ENCODE peak calls at places on chromosomes 1 and 21, in four cellular contexts. One of them, this sample, is unnamed.

GRCh38 chr21:31222142-31222541 is 121.9 kb downstream of the TIAM1 start:
- DNase-seq in ovary: no peak
- DNase-seq in GM23338: no peak
- DNase-seq in NT2/D1: no peak
- DNase-seq in this sample: no peak

GRCh38 chr1:229094476-229095311 is 176.2 kb upstream of the RAB4A start:
- DNase-seq in GM23338: no peak
- DNase-seq in ovary: no peak
- DNase-seq in NT2/D1: no peak
- DNase-seq in this sample: peak; percentile 97

GRCh38 chr1:21302747-21303715 is 12.8 kb upstream of the ECE1 start:
- DNase-seq in NT2/D1: no peak
- DNase-seq in GM23338: no peak
- DNase-seq in ovary: no peak
- DNase-seq in this sample: no peak

GRCh38 chr1:87684194-87684593 is 355.5 kb downstream of the LMO4 start:
- DNase-seq in NT2/D1: no peak
- DNase-seq in ovary: no peak
- DNase-seq in GM23338: peak; percentile 31
- DNase-seq in this sample: no peak

GRCh38 chr1:214475331-214475730 is 76.1 kb downstream of the PTPN14 start:
- DNase-seq in NT2/D1: no peak
- DNase-seq in ovary: no peak
- DNase-seq in GM23338: no peak
- DNase-seq in this sample: no peak

GRCh38 chr1:222592171-222592570 is 2.4 kb upstream of the TAF1A start:
- DNase-seq in GM23338: no peak
- DNase-seq in ovary: no peak
- DNase-seq in NT2/D1: no peak
- DNase-seq in this sample: no peak

GRCh38 chr1:119012383-119012782 is 24.2 kb upstream of the TBX15 start:
- DNase-seq in GM23338: no peak
- DNase-seq in NT2/D1: no peak
- DNase-seq in ovary: no peak
- DNase-seq in this sample: no peak

GRCh38 chr1:63322248-63322943 is at the start of gene FOXD3:
- DNase-seq in GM23338: peak; percentile 95
- DNase-seq in ovary: peak; percentile 52
- DNase-seq in NT2/D1: peak; percentile 93
- DNase-seq in this sample: peak; percentile 59

GRCh38 chr21:25330266-25330665 is 277.0 kb downstream of the MRPL39 start:
- DNase-seq in ovary: no peak
- DNase-seq in GM23338: no peak
- DNase-seq in NT2/D1: no peak
- DNase-seq in this sample: no peak

GRCh38 chr1:24925082-24925779 is 4.8 kb downstream of the RUNX3 start:
- DNase-seq in ovary: no peak
- DNase-seq in NT2/D1: no peak
- DNase-seq in GM23338: no peak
- DNase-seq in this sample: no peak

GRCh38 chr1:245648749-245649517 is 494.1 kb downstream of the KIF26B start:
- DNase-seq in GM23338: peak; percentile 43
- DNase-seq in NT2/D1: peak; percentile 20
- DNase-seq in ovary: no peak
- DNase-seq in this sample: no peak

GRCh38 chr1:115748396-115749130 is 20.0 kb downstream of the CASQ2 start:
- DNase-seq in NT2/D1: no peak
- DNase-seq in GM23338: no peak
- DNase-seq in ovary: no peak
- DNase-seq in this sample: peak; percentile 59

GRCh38 chr1:65429806-65430205 is 9.3 kb downstream of the LEPR start:
- DNase-seq in ovary: peak; percentile 20
- DNase-seq in NT2/D1: no peak
- DNase-seq in GM23338: no peak
- DNase-seq in this sample: peak; percentile 79

GRCh38 chr1:28437924-28438699 is 67.7 kb upstream of the RCC1 start:
- DNase-seq in NT2/D1: peak; percentile 48
- DNase-seq in GM23338: peak; percentile 58
- DNase-seq in ovary: peak; percentile 41
- DNase-seq in this sample: peak; percentile 95

GRCh38 chr1:60891315-60891714 is 191.0 kb upstream of the NFIA start:
- DNase-seq in ovary: no peak
- DNase-seq in NT2/D1: no peak
- DNase-seq in GM23338: no peak
- DNase-seq in this sample: no peak

GRCh38 chr1:112956503-112957132 is 622 bp upstream of the SLC16A1 start:
- DNase-seq in ovary: no peak
- DNase-seq in GM23338: peak; percentile 78
- DNase-seq in NT2/D1: no peak
- DNase-seq in this sample: no peak

GRCh38 chr1:19311931-19312781 is at the start of the genes AKR7A2 and SLC66A1:
- DNase-seq in NT2/D1: peak; percentile 62
- DNase-seq in GM23338: peak; percentile 95
- DNase-seq in ovary: peak; percentile 93
- DNase-seq in this sample: peak; percentile 92

GRCh38 chr1:210360852-210361477 is 32.3 kb downstream of the HHAT start:
- DNase-seq in GM23338: peak; percentile 60
- DNase-seq in NT2/D1: peak; percentile 47
- DNase-seq in ovary: no peak
- DNase-seq in this sample: peak; percentile 41

GRCh38 chr1:6102227-6102845 is 56.6 kb downstream of the KCNAB2 start:
- DNase-seq in GM23338: no peak
- DNase-seq in NT2/D1: no peak
- DNase-seq in ovary: no peak
- DNase-seq in this sample: no peak

GRCh38 chr1:169113613-169114119 is 7.2 kb downstream of the ATP1B1 start:
- DNase-seq in NT2/D1: peak; percentile 47
- DNase-seq in ovary: no peak
- DNase-seq in GM23338: peak; percentile 65
- DNase-seq in this sample: peak; percentile 91

GRCh38 chr1:182263706-182264105 is 127.9 kb downstream of the GLUL start:
- DNase-seq in GM23338: no peak
- DNase-seq in NT2/D1: no peak
- DNase-seq in ovary: no peak
- DNase-seq in this sample: no peak

GRCh38 chr21:43864313-43864805 is 664 bp upstream of the AGPAT3 start:
- DNase-seq in ovary: peak; percentile 42
- DNase-seq in GM23338: peak; percentile 84
- DNase-seq in NT2/D1: no peak
- DNase-seq in this sample: no peak

GRCh38 chr1:923991-924618 is 382 bp downstream of the SAMD11 start:
- DNase-seq in GM23338: no peak
- DNase-seq in ovary: no peak
- DNase-seq in NT2/D1: no peak
- DNase-seq in this sample: peak; percentile 50
- H3K4me3 ChIP-seq in GM23338: peak overlapping the region; percentile 58
- H3K4me3 ChIP-seq in ovary: peak overlapping the region; percentile 38
- H3K4me3 ChIP-seq in NT2/D1: peak overlapping the region; percentile 51
- H3K4me3 ChIP-seq in this sample: peak overlapping the region; percentile 93

DNA sequence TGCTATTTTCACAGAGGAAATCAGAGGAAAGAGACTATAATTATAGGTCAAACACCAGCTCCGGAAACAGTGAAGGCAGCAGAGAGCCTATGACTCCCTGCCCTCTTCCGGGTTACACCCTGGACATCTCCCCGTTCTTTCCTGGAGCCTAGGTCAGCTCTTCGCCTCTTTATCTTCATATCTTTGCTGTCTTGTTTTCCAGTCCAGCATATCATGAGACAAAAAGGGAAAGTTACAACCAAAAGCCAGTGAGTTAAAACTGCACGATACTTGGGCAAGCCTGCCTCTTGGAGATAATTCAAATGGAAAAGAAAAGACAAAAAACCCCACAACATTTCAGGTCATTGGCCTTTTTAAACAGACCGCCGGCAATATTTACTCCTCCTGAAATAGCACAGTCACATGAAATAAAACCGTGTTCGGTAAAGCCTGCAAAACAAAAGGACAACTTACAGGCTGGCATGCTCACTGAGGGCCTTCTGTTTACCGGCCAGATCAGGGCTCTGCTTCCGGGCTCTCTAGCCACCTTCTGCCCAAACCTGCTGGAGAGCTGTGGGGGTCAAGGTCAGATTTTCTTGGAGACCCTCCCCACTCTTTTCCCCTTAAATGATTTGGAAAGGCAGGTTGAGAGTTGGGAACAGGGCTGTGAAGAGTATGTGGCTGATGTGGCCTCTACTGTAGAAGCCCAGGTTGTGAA is 42.8 kb upstream of the PPP2R5A start:
- DNase-seq in NT2/D1: no peak
- DNase-seq in GM23338: no peak
- DNase-seq in ovary: no peak
- DNase-seq in this sample: no peak
- H3K4me3 ChIP-seq in NT2/D1: no peak overlapping the region
- H3K4me3 ChIP-seq in GM23338: no peak overlapping the region
- H3K4me3 ChIP-seq in ovary: no peak overlapping the region
- H3K4me3 ChIP-seq in this sample: no peak overlapping the region

DNA sequence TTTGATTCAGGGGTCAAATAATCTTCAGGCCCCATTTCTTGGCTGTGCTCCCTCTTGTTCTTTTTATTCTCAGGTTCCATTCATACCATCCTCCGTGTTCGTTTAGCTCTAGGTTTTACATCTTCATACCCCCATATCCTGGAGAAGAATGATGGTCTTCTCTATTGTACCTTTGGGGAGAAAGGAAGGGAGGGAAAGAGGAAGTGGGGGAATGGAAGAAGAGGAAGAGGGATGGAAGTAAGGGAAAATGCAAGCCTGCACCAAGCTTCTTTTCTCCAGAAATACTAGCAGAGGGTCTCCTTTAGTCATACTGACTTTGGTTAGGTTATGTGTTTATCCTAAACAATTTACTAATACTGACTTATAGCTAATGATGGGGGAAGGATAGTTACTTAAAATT is 52.4 kb downstream of the FNBP1L start:
- DNase-seq in GM23338: no peak
- DNase-seq in NT2/D1: no peak
- DNase-seq in ovary: no peak
- DNase-seq in this sample: no peak
- H3K4me3 ChIP-seq in GM23338: no peak overlapping the region
- H3K4me3 ChIP-seq in NT2/D1: no peak overlapping the region
- H3K4me3 ChIP-seq in ovary: no peak overlapping the region
- H3K4me3 ChIP-seq in this sample: no peak overlapping the region

DNA sequence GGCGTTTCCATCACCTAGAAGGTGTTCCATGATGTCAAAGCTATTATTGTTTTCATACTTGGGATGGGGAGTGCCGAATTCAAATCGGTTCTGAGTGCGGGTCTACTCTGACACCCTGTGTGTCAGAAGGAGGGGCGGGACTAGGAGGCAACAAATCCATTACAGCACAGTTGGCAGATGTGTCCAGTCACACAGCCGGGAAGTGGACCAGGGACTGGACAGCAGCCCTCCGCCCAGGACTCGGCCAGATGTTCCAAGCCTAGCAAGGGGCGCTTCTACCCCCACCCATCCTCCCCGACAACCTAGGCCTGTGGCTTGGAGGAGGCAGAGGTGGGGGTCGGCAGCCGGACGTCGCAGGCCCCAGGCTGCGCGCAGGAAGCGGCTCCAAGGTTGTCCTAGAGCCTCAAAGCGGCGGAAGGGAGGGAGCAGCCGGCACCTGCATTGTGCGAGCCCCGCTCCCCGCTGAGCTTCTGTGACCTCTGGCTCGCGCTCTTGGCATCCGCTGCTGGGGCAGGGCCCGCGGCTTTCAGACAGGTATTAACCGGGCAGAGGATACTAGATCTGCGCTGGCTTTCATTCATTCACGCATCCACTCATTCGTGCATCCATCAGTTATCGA is 20.5 kb upstream of the MYCL start:
- DNase-seq in ovary: no peak
- DNase-seq in NT2/D1: peak; percentile 85
- DNase-seq in GM23338: peak; percentile 97
- DNase-seq in this sample: no peak
- H3K4me3 ChIP-seq in ovary: no peak overlapping the region
- H3K4me3 ChIP-seq in NT2/D1: no peak overlapping the region
- H3K4me3 ChIP-seq in GM23338: peak overlapping the region; percentile 43
- H3K4me3 ChIP-seq in this sample: no peak overlapping the region

GRCh38 chr1:204292733-204293132 is 67.0 kb downstream of the PLEKHA6 start:
- DNase-seq in ovary: peak; percentile 53
- DNase-seq in GM23338: no peak
- DNase-seq in NT2/D1: no peak
- DNase-seq in this sample: no peak
- H3K4me3 ChIP-seq in ovary: no peak overlapping the region
- H3K4me3 ChIP-seq in GM23338: no peak overlapping the region
- H3K4me3 ChIP-seq in NT2/D1: no peak overlapping the region
- H3K4me3 ChIP-seq in this sample: no peak overlapping the region

GRCh38 chr21:45073301-45074047 is 906 bp upstream of the ADARB1 start:
- DNase-seq in GM23338: peak; percentile 64
- DNase-seq in NT2/D1: no peak
- DNase-seq in ovary: peak; percentile 48
- DNase-seq in this sample: peak; percentile 15

GRCh38 chr21:45076245-45076661 is 1.9 kb downstream of the ADARB1 start:
- DNase-seq in GM23338: no peak
- DNase-seq in ovary: no peak
- DNase-seq in NT2/D1: no peak
- DNase-seq in this sample: no peak

GRCh38 chr21:45074048-45074817 is at the start of gene ADARB1:
- DNase-seq in NT2/D1: no peak
- DNase-seq in ovary: peak; percentile 61
- DNase-seq in GM23338: peak; percentile 74
- DNase-seq in this sample: peak; percentile 30

GRCh38 chr21:45074818-45075605 is 632 bp downstream of the ADARB1 start:
- DNase-seq in NT2/D1: no peak
- DNase-seq in GM23338: peak; percentile 69
- DNase-seq in ovary: no peak
- DNase-seq in this sample: no peak

DNA sequence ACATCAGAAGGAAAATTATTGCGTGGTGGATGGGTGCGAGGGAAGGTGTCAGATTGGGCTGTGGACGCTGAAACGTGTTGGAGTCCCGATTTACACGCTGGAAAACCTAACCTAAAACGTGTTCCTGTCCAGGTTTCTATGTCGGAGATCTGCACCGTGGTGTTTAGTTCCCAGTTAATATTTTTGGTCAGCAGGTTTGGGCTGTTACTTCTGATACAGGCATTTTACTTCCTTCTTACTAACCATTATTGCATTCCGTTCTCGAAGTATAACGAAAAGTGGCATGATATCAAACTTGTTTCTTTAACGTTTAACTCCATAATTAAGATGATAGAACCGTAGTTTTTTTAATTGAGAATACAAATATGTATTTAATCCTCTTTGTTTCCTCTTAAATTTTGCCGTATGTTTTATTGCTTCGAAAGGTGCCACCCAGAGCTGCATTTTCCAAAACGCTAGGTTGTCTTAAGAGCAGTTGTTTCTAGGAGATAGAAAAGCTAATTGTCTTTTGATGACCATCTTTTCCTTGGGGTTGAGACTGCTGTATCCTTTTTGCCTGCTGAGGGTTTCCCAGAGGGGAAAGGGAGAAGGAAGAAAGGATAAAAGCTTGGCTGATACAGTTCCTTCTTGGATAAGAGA is 1.3 kb downstream of the ADARB1 start:
- DNase-seq in GM23338: no peak
- DNase-seq in NT2/D1: no peak
- DNase-seq in ovary: no peak
- DNase-seq in this sample: no peak
- H3K4me3 ChIP-seq in GM23338: peak overlapping the region; percentile 70
- H3K4me3 ChIP-seq in NT2/D1: peak overlapping the region; percentile 76
- H3K4me3 ChIP-seq in ovary: peak overlapping the region; percentile 64
- H3K4me3 ChIP-seq in this sample: peak overlapping the region; percentile 100

GRCh38 chr21:36113647-36114428 is 21.0 kb upstream of the CBR3 start:
- DNase-seq in ovary: no peak
- DNase-seq in GM23338: no peak
- DNase-seq in NT2/D1: no peak
- DNase-seq in this sample: no peak
- H3K4me3 ChIP-seq in ovary: no peak overlapping the region
- H3K4me3 ChIP-seq in GM23338: no peak overlapping the region
- H3K4me3 ChIP-seq in NT2/D1: no peak overlapping the region
- H3K4me3 ChIP-seq in this sample: no peak overlapping the region